ENCODE peak calls at places on chromosomes 2 and 18, in four cellular contexts. S is K562; Z is adrenal gland; C is CD8-positive, alpha-beta T cell. G is an unnamed sample.

GRCh38 chr2:62423235-62423634 is 82.8 kb downstream of the TMEM17 start:
- DNase-seq in Z (no peak), S (no peak), C (no peak), G (no peak)

GRCh38 chr18:27887287-27887686 is 289.6 kb downstream of the CDH2 start:
- DNase-seq in S (no peak), C (no peak), Z (no peak), G (peak; percentile 19)

GRCh38 chr18:46632401-46633089 is 24.5 kb downstream of the LOXHD1 start:
- DNase-seq in C (no peak), Z (peak; percentile 39), S (no peak), G (peak; percentile 74)

GRCh38 chr18:48817021-48817461 is 133.7 kb downstream of the SMAD7 start:
- DNase-seq in S (no peak), C (no peak), Z (peak; percentile 5), G (no peak)

GRCh38 chr2:222196159-222196558 is 102.6 kb downstream of the PAX3 start:
- DNase-seq in C (no peak), S (no peak), Z (no peak), G (no peak)

GRCh38 chr18:13485604-13486003 is 240.8 kb downstream of the FAM210A start:
- DNase-seq in Z (no peak), C (no peak), S (no peak), G (no peak)

GRCh38 chr2:96105152-96105915 is 11.0 kb downstream of the ADRA2B start:
- DNase-seq in S (no peak), C (no peak), Z (no peak), G (no peak)

GRCh38 chr2:129253461-129253812 is 726.0 kb upstream of the RAB6C start:
- DNase-seq in Z (no peak), C (no peak), S (peak; percentile 9), G (no peak)

GRCh38 chr2:11967946-11968465 is 221.6 kb downstream of the LPIN1 start:
- DNase-seq in Z (peak; percentile 61), C (no peak), S (peak; percentile 90), G (no peak)

GRCh38 chr2:80302001-80302464 is 2.5 kb downstream of the LRRTM1 start:
- DNase-seq in S (no peak), Z (no peak), C (no peak), G (no peak)

GRCh38 chr2:80303006-80303741 is 1.4 kb downstream of the LRRTM1 start:
- DNase-seq in C (no peak), S (no peak), Z (no peak), G (no peak)

GRCh38 chr2:80302465-80303005 is 2.0 kb downstream of the LRRTM1 start:
- DNase-seq in C (no peak), S (no peak), Z (no peak), G (no peak)

GRCh38 chr2:80304522-80304878 is at the start of gene LRRTM1:
- DNase-seq in S (peak; percentile 9), C (no peak), Z (no peak), G (no peak)

GRCh38 chr2:80303825-80304521 is 579 bp downstream of the LRRTM1 start:
- DNase-seq in C (no peak), S (peak; percentile 8), Z (no peak), G (no peak)
- H3K4me3 ChIP-seq in C (no peak overlapping the region), S (peak overlapping the region; percentile 25), Z (no peak overlapping the region), G (peak overlapping the region; percentile 38)

GRCh38 chr2:207257291-207258190 is 91.8 kb upstream of the KLF7 start:
- DNase-seq in Z (no peak), C (no peak), S (no peak), G (no peak)

GRCh38 chr2:207260947-207261346 is 95.2 kb upstream of the KLF7 start:
- DNase-seq in C (no peak), S (no peak), Z (no peak), G (no peak)

GRCh38 chr2:207256476-207257207 is 90.9 kb upstream of the KLF7 start:
- DNase-seq in Z (no peak), S (no peak), C (no peak), G (no peak)

GRCh38 chr2:207258191-207258991 is 92.6 kb upstream of the KLF7 start:
- DNase-seq in C (no peak), S (no peak), Z (peak; percentile 85), G (peak; percentile 95)

DNA sequence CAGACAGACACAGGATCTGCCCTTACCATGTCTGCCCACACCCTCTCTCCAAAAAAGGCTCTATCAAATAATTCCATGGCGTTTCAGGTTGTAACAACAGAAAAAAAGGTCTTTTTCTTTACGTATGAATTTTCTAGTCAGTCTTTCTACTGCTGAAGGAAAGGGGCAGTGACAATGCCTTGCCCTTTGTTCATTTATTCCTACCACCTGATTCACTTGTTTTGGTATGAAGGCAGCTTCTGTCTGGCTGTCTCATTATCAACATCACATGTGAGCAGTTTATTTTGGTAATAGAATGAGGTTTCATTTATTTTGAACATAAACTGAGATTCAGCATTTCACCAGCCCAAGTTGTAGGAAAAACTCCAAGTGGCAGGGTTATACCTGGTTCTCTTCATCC is 94.3 kb upstream of the KLF7 start:
- DNase-seq in C (no peak), Z (no peak), S (no peak), G (no peak)
- TF ChIP-seq CTCF in C (no peak), Z (no peak), S (no peak), G (no peak)

DNA sequence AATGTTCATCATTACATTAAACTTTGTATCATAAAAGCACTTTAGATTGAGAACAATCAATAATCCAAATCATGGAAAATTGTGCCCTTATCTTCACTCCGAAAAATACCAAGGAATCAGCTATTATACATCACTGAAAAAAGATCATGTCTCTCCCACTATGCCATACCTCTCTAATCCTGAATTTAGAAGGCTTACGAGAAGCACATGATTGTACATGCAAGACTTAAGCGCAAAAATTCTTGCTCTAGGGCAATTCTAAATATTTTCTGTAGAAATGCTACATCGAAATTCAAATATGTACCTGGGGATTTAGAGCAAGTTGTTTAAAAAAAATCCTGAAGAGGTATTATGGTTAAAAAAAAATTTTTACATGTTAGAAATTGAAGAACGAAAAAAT is 1.3 kb downstream of the CYTIP start:
- DNase-seq in S (no peak), C (no peak), Z (no peak), G (no peak)
- H3K4me3 ChIP-seq in S (no peak overlapping the region), C (peak overlapping the region; percentile 80), Z (peak overlapping the region; percentile 28), G (no peak overlapping the region)

DNA sequence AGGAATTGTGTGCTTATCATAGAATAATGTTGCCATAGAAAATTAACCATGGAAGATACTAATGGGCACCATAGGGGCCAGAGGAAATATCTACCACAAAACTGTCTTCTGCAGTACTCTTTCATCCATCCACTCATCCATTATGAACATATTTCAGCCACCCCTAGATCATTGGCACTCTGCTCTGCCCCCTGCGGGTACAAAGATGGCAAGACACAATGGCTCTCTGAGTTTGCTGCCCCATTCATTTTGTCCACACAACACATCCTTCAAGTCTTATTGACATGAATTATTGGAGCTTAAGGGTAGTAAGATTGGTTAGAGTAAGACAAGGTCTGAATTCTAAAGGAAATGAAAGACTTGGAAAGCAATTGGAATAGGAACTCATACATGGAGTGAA is 1224.7 kb upstream of the CELF4 start:
- DNase-seq in S (no peak), Z (no peak), C (no peak), G (no peak)
- TF ChIP-seq CTCF in S (no peak), Z (no peak), C (no peak), G (peak; percentile 41)

DNA sequence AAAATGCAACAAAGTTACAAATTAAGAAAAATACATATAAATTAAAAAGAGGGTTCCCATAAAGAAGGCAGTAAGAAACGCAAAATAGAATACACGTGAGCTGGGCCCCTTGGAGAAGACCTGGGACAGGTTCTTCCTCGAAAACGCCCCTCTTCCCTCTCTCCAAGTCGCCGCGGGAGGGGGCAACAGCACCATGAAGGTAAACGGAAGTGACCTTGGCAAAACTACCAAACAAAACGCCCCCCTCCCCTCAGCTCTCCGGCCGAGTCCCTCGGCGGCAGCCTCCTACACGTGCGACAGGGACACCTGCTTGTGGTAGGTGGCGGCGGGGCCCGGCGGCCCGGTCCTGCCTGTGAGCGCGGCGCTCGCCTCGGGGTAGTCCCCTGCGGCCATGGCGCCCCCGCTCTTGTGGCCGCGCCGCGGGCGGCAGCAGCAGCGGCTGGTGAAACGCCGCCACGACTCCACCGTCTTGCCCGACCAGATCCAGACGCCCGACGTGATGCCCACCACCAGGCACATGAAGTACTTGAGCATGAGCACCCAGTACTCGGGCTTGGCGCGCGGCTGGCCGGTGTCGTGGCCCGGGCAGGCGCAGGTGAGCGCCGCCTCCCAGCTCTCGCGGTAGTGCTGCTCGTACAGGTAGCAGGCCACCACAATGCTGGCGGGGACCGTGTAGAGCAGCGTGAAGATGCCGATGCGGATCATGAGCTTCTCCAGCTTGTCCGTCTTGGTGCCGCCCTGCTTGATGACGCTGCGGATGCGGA is 2.8 kb downstream of the FZD5 start:
- DNase-seq in Z (no peak), S (no peak), C (no peak), G (no peak)
- H3K4me3 ChIP-seq in Z (peak overlapping the region; percentile 12), S (peak overlapping the region; percentile 34), C (no peak overlapping the region), G (peak overlapping the region; percentile 97)